ENCODE peak calls at places on chromosomes 6 and 20, in five cellular contexts. X is WTC11, R is A549, H is K562, L is endothelial cell of umbilical vein. I is an unnamed sample.

GRCh38 chr6:39831701-39832100 is 39.5 kb downstream of the DAAM2 start:
- DNase-seq in X (no peak), R (no peak), H (no peak), L (no peak), I (no peak)

GRCh38 chr6:33297956-33298772 is 578 bp downstream of the RGL2 start:
- DNase-seq in X (peak), R (peak), H (peak), L (peak), I (peak)

GRCh38 chr20:3751664-3752385 is 15.7 kb downstream of the ADISSP start:
- DNase-seq in X (peak), R (peak), H (no peak), L (no peak), I (peak)

GRCh38 chr6:40892223-40892622 is 146.8 kb downstream of the UNC5CL start:
- DNase-seq in X (no peak), R (no peak), H (no peak), L (no peak), I (no peak)

GRCh38 chr6:2222275-2222842 is 23.0 kb downstream of the GMDS start:
- DNase-seq in X (no peak), R (no peak), H (no peak), L (peak), I (no peak)

GRCh38 chr6:70108230-70108629 is 194.7 kb downstream of the COL9A1 start:
- DNase-seq in X (no peak), R (peak), H (peak), L (peak), I (no peak)

GRCh38 chr6:134267917-134268361 is 50.0 kb downstream of the SGK1 start:
- DNase-seq in X (peak), R (no peak), H (no peak), L (no peak), I (peak)

GRCh38 chr6:47477497-47478232 is at the start of gene CD2AP:
- DNase-seq in X (peak), R (peak), H (peak), L (peak), I (peak)

DNA sequence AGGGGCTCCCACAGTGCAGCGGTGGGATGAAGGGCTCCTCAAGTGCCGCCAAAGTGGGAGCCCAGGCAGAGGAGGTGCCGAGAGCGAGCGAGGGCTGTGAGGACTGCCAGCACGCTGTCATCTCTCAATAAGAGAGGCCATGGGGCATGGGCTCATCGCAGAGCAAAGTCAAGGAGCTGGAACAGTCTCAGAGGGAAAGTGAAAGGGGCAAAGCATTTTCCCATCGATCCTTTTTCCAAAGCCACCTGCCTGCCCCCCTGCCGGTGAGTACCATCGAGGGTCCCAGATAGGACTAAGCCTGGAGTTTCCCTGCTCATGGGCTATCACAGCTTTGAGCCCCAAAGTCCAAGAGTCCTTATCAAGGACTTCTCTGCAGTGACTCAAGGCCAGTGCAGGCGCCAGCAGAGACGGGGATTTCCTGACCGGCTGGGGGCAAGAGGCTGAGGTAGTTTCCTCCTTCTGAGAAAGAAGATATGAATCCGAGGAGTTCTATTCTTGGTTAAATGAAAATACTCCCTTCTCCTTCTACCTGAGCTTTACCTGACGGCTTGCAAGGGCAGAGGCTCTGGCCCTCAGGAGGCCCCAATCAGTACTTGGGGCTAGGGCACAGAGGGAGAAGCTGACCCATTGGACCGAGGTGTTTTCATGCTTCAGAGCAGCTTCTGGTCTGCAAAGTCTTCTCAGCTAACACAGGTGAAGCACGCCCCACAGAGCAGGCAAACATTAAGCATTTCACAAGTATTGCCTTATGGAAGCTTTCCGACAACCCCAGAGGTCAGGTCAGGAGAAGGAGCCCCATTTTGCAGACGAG is 22.6 kb downstream of the ETV7 start:
- DNase-seq in X (no peak), R (peak), H (no peak), L (peak), I (no peak)
- TF ChIP-seq JUN in X (no peak), R (no peak), H (no peak), L (no peak), I (no peak)

GRCh38 chr6:138594042-138594636 is 94.8 kb upstream of the NHSL1 start:
- DNase-seq in X (no peak), R (no peak), H (no peak), L (no peak), I (no peak)
- TF ChIP-seq JUN in X (no peak), R (no peak), H (no peak), L (no peak), I (no peak)

GRCh38 chr6:108008363-108008762 is 50.4 kb upstream of the SEC63 start:
- DNase-seq in X (no peak), R (no peak), H (no peak), L (no peak), I (no peak)
- TF ChIP-seq JUN in X (no peak), R (no peak), H (no peak), L (no peak), I (no peak)

GRCh38 chr6:49515485-49516146 is 15.9 kb downstream of the GLYATL3 start:
- DNase-seq in X (no peak), R (no peak), H (no peak), L (no peak), I (no peak)
- TF ChIP-seq JUN in X (no peak), R (no peak), H (no peak), L (no peak), I (no peak)

GRCh38 chr20:25005220-25005619 is 12.7 kb upstream of the APMAP start:
- DNase-seq in X (no peak), R (peak), H (no peak), L (no peak), I (no peak)

GRCh38 chr20:25007491-25008305 is 15.1 kb upstream of the APMAP start:
- DNase-seq in X (no peak), R (no peak), H (no peak), L (no peak), I (no peak)

GRCh38 chr20:25008388-25009217 is 16.1 kb upstream of the APMAP start:
- DNase-seq in X (no peak), R (no peak), H (no peak), L (no peak), I (no peak)

GRCh38 chr20:25005661-25006060 is 13.1 kb upstream of the APMAP start:
- DNase-seq in X (no peak), R (no peak), H (no peak), L (no peak), I (no peak)

DNA sequence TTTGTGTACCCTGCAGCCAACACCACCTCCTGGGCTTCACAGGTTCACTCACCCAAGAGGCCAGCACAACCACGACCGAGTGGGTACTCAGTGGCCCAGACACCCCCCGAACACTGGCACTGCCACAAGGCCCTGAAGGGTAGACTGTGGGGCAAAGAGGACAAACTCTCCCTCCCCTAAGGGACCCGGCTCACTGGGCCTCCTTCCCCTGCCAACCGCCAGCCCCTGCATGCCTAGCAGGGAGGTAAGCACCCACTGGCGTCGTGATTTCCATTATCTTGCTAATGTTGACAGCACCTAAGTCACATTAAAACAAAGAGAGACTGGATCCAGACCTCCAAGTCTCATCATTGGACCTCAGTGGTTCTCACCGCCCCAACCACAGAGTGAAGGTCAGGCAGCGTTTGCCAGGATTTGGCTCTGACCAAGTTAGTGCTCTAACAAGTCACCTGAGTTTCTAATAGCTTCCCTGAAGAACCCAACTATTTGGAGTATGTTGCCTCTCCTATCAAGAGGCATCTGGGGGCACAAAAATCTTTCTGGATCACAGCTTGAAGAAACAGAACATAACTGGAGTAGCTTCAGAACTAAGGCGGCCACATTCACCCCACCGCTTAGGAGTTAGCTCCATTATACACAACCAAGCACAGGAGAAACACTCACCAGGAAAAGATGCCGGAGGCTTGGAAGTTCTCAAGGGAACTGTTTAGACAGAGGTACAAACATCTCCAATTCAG is 14.0 kb upstream of the APMAP start:
- DNase-seq in X (no peak), R (no peak), H (no peak), L (no peak), I (no peak)
- TF ChIP-seq JUN in X (no peak), R (no peak), H (no peak), L (no peak), I (no peak)

GRCh38 chr6:14924126-14925024 is 321.5 kb upstream of the JARID2 start:
- DNase-seq in X (peak), R (no peak), H (no peak), L (no peak), I (no peak)
- TF ChIP-seq JUN in X (no peak), R (no peak), H (no peak), L (no peak), I (no peak)

GRCh38 chr6:31657406-31658157 is 1.9 kb downstream of the APOM start:
- DNase-seq in X (no peak), R (no peak), H (no peak), L (no peak), I (no peak)
- TF ChIP-seq JUN in X (no peak), R (no peak), H (no peak), L (no peak), I (no peak)

I was measured in H1.